ENCODE peak calls at places on chromosomes 4 and X, in ten cellular contexts. One of them, this sample, is unnamed. For H3K9me3, the result is how much of the 10 kb centered on the place peaks cover.

GRCh38 chrX:150570512-150570911 is 2.1 kb downstream of the MTM1 start:
- DNase-seq in mammary epithelial cell: peak
- DNase-seq in CD4-positive, alpha-beta memory T cell: no peak
- DNase-seq in pancreas: no peak
- DNase-seq in DND-41: peak
- DNase-seq in aorta: no peak
- DNase-seq in astrocyte: no peak
- DNase-seq in ovary: no peak
- DNase-seq in CD4-positive, CD25-positive, alpha-beta regulatory T cell: peak
- DNase-seq in CD8-positive, alpha-beta memory T cell: no peak
- DNase-seq in this sample: no peak

GRCh38 chr4:108519911-108520310 is 100.5 kb upstream of the RPL34 start:
- DNase-seq in astrocyte: no peak
- DNase-seq in mammary epithelial cell: no peak
- DNase-seq in DND-41: no peak
- DNase-seq in CD4-positive, CD25-positive, alpha-beta regulatory T cell: no peak
- DNase-seq in CD4-positive, alpha-beta memory T cell: no peak
- DNase-seq in pancreas: no peak
- DNase-seq in ovary: no peak
- DNase-seq in aorta: no peak
- DNase-seq in CD8-positive, alpha-beta memory T cell: no peak
- DNase-seq in this sample: no peak

GRCh38 chrX:108209006-108209554 is 117.5 kb downstream of the ATG4A start:
- DNase-seq in CD8-positive, alpha-beta memory T cell: no peak
- DNase-seq in mammary epithelial cell: no peak
- DNase-seq in astrocyte: no peak
- DNase-seq in pancreas: no peak
- DNase-seq in aorta: no peak
- DNase-seq in CD4-positive, alpha-beta memory T cell: no peak
- DNase-seq in CD4-positive, CD25-positive, alpha-beta regulatory T cell: no peak
- DNase-seq in DND-41: no peak
- DNase-seq in ovary: no peak
- DNase-seq in this sample: no peak

GRCh38 chr4:1218892-1219552 is 29.9 kb downstream of the CTBP1 start:
- DNase-seq in aorta: no peak
- DNase-seq in DND-41: no peak
- DNase-seq in CD4-positive, CD25-positive, alpha-beta regulatory T cell: no peak
- DNase-seq in CD8-positive, alpha-beta memory T cell: no peak
- DNase-seq in astrocyte: no peak
- DNase-seq in CD4-positive, alpha-beta memory T cell: no peak
- DNase-seq in ovary: no peak
- DNase-seq in pancreas: no peak
- DNase-seq in mammary epithelial cell: no peak
- DNase-seq in this sample: no peak

GRCh38 chrX:69051901-69052300 is 113.4 kb downstream of the PJA1 start:
- DNase-seq in aorta: no peak
- DNase-seq in mammary epithelial cell: no peak
- DNase-seq in DND-41: no peak
- DNase-seq in pancreas: no peak
- DNase-seq in astrocyte: no peak
- DNase-seq in CD8-positive, alpha-beta memory T cell: no peak
- DNase-seq in ovary: no peak
- DNase-seq in CD4-positive, alpha-beta memory T cell: no peak
- DNase-seq in CD4-positive, CD25-positive, alpha-beta regulatory T cell: no peak
- DNase-seq in this sample: no peak

GRCh38 chrX:68685722-68686683 is 38.5 kb downstream of the STARD8 start:
- DNase-seq in CD4-positive, CD25-positive, alpha-beta regulatory T cell: no peak
- DNase-seq in astrocyte: peak
- DNase-seq in DND-41: no peak
- DNase-seq in CD8-positive, alpha-beta memory T cell: no peak
- DNase-seq in pancreas: peak
- DNase-seq in mammary epithelial cell: peak
- DNase-seq in aorta: peak
- DNase-seq in CD4-positive, alpha-beta memory T cell: no peak
- DNase-seq in ovary: peak
- DNase-seq in this sample: no peak

GRCh38 chrX:17024896-17025295 is 78.4 kb downstream of the REPS2 start:
- DNase-seq in pancreas: no peak
- DNase-seq in CD8-positive, alpha-beta memory T cell: no peak
- DNase-seq in CD4-positive, CD25-positive, alpha-beta regulatory T cell: no peak
- DNase-seq in DND-41: peak
- DNase-seq in mammary epithelial cell: no peak
- DNase-seq in astrocyte: no peak
- DNase-seq in ovary: no peak
- DNase-seq in aorta: no peak
- DNase-seq in CD4-positive, alpha-beta memory T cell: no peak
- DNase-seq in this sample: no peak

GRCh38 chr4:177964693-177965168 is 522.5 kb upstream of the AGA start:
- DNase-seq in CD8-positive, alpha-beta memory T cell: no peak
- DNase-seq in aorta: no peak
- DNase-seq in DND-41: no peak
- DNase-seq in ovary: no peak
- DNase-seq in pancreas: no peak
- DNase-seq in astrocyte: peak
- DNase-seq in CD4-positive, CD25-positive, alpha-beta regulatory T cell: no peak
- DNase-seq in CD4-positive, alpha-beta memory T cell: no peak
- DNase-seq in mammary epithelial cell: peak
- DNase-seq in this sample: no peak

GRCh38 chr4:7295917-7296660 is 103.8 kb downstream of the SORCS2 start:
- DNase-seq in astrocyte: no peak
- DNase-seq in aorta: peak
- DNase-seq in CD4-positive, CD25-positive, alpha-beta regulatory T cell: no peak
- DNase-seq in mammary epithelial cell: peak
- DNase-seq in CD8-positive, alpha-beta memory T cell: no peak
- DNase-seq in DND-41: peak
- DNase-seq in pancreas: no peak
- DNase-seq in CD4-positive, alpha-beta memory T cell: no peak
- DNase-seq in ovary: peak
- DNase-seq in this sample: no peak

DNA sequence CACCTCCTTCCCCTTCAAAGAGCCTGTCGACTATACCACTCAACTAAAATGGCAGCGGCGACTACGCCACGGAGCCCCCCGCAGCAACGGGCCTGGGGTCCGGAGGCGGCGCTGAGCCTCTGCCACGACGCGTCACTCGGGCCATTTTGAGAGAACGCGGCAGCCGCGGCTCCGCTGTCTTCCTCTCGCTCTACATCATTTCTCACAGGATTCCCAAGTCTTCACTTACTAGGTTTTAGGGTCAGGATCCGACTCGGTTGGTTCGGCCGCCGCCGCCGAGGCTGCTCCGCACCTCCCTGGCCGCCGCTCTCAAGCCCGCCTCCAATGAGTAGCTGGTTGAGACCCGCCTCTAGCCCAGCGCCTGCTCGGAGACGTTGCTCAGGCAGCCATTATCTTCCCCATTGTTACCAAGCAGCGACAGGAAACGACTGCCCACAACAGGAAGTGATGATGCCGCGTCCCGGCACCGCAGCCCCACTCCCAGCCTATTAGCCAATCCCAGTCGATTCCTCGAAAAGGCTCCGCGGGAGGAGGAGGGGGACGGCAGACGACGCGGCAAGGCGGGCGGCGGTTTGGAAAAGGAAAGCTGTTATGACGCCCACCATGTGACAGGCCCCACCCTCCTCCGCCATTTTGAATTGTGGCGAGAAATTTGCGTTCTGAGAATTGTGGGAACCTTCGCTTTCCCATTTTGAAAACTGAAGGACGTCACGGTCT is at the start of gene RLIM:
- DNase-seq in CD8-positive, alpha-beta memory T cell: peak
- DNase-seq in mammary epithelial cell: peak
- DNase-seq in ovary: peak
- DNase-seq in DND-41: peak
- DNase-seq in CD4-positive, CD25-positive, alpha-beta regulatory T cell: peak
- DNase-seq in aorta: peak
- DNase-seq in astrocyte: peak
- DNase-seq in pancreas: peak
- DNase-seq in CD4-positive, alpha-beta memory T cell: peak
- DNase-seq in this sample: peak
- H3K9me3 ChIP-seq in CD8-positive, alpha-beta memory T cell: under half
- H3K9me3 ChIP-seq in mammary epithelial cell: under half
- H3K9me3 ChIP-seq in ovary: under half
- H3K9me3 ChIP-seq in DND-41: under half
- H3K9me3 ChIP-seq in CD4-positive, CD25-positive, alpha-beta regulatory T cell: under half
- H3K9me3 ChIP-seq in aorta: under half
- H3K9me3 ChIP-seq in astrocyte: under half
- H3K9me3 ChIP-seq in pancreas: under half
- H3K9me3 ChIP-seq in CD4-positive, alpha-beta memory T cell: under half
- H3K9me3 ChIP-seq in this sample: under half

DNA sequence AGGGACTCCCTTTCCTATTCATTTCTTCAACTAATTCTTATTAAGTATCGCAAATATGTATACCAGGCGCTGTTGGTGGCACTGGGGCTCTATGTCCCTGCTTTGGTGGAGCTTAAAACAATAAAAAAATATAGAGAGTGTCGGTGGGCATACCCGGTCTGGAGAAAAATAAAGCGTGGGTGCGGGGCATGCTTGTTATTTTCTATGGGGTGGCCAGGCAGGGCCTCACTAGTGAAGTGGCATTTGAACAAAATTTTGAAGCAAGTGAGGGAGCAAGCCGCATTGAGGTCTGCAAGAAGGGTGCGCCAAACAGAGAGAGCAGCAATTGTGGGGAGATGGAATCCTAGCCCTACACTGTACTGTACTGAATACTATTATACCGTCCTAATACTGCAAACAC is 565 bp upstream of the IDS start:
- DNase-seq in aorta: no peak
- DNase-seq in CD4-positive, CD25-positive, alpha-beta regulatory T cell: no peak
- DNase-seq in CD4-positive, alpha-beta memory T cell: no peak
- DNase-seq in DND-41: no peak
- DNase-seq in pancreas: no peak
- DNase-seq in mammary epithelial cell: no peak
- DNase-seq in astrocyte: no peak
- DNase-seq in CD8-positive, alpha-beta memory T cell: no peak
- DNase-seq in ovary: no peak
- DNase-seq in this sample: no peak
- H3K9me3 ChIP-seq in aorta: under half
- H3K9me3 ChIP-seq in CD4-positive, CD25-positive, alpha-beta regulatory T cell: under half
- H3K9me3 ChIP-seq in CD4-positive, alpha-beta memory T cell: under half
- H3K9me3 ChIP-seq in DND-41: under half
- H3K9me3 ChIP-seq in pancreas: under half
- H3K9me3 ChIP-seq in mammary epithelial cell: under half
- H3K9me3 ChIP-seq in astrocyte: under half
- H3K9me3 ChIP-seq in CD8-positive, alpha-beta memory T cell: under half
- H3K9me3 ChIP-seq in ovary: under half
- H3K9me3 ChIP-seq in this sample: under half

GRCh38 chr4:113837397-113837796 is 75.9 kb upstream of the CAMK2D start:
- DNase-seq in CD8-positive, alpha-beta memory T cell: no peak
- DNase-seq in CD4-positive, alpha-beta memory T cell: no peak
- DNase-seq in mammary epithelial cell: peak
- DNase-seq in pancreas: no peak
- DNase-seq in DND-41: no peak
- DNase-seq in aorta: no peak
- DNase-seq in CD4-positive, CD25-positive, alpha-beta regulatory T cell: no peak
- DNase-seq in astrocyte: peak
- DNase-seq in ovary: no peak
- DNase-seq in this sample: no peak

GRCh38 chr4:113835005-113835404 is 73.5 kb upstream of the CAMK2D start:
- DNase-seq in astrocyte: peak
- DNase-seq in CD4-positive, CD25-positive, alpha-beta regulatory T cell: no peak
- DNase-seq in ovary: no peak
- DNase-seq in pancreas: no peak
- DNase-seq in aorta: no peak
- DNase-seq in mammary epithelial cell: no peak
- DNase-seq in DND-41: no peak
- DNase-seq in CD8-positive, alpha-beta memory T cell: no peak
- DNase-seq in CD4-positive, alpha-beta memory T cell: no peak
- DNase-seq in this sample: no peak

GRCh38 chr4:113834302-113834701 is 72.8 kb upstream of the CAMK2D start:
- DNase-seq in astrocyte: no peak
- DNase-seq in pancreas: no peak
- DNase-seq in CD8-positive, alpha-beta memory T cell: no peak
- DNase-seq in aorta: no peak
- DNase-seq in CD4-positive, alpha-beta memory T cell: no peak
- DNase-seq in mammary epithelial cell: no peak
- DNase-seq in CD4-positive, CD25-positive, alpha-beta regulatory T cell: no peak
- DNase-seq in DND-41: no peak
- DNase-seq in ovary: no peak
- DNase-seq in this sample: no peak

GRCh38 chr4:113840850-113841249 is 79.3 kb upstream of the CAMK2D start:
- DNase-seq in aorta: no peak
- DNase-seq in CD4-positive, CD25-positive, alpha-beta regulatory T cell: no peak
- DNase-seq in ovary: no peak
- DNase-seq in mammary epithelial cell: peak
- DNase-seq in CD8-positive, alpha-beta memory T cell: no peak
- DNase-seq in DND-41: no peak
- DNase-seq in astrocyte: no peak
- DNase-seq in pancreas: no peak
- DNase-seq in CD4-positive, alpha-beta memory T cell: no peak
- DNase-seq in this sample: no peak

DNA sequence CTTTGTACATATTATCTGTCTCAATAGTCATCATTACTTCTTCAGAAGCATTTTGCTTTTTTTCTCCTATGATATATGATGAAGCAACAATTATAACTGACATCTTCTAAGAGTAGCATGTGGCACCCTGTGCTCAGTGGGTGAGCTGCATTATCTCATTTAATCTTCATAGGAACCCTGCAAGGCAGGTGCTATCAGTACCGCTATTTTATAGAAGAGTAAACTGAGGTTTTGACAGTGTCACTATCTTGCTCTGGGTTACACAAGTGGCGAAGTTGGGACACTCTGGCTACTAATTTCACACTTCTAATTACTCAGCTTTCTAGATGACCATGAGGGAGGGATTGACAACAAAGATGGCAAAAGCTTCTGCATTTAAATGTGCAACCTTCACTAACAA is 76.9 kb upstream of the CAMK2D start:
- DNase-seq in astrocyte: no peak
- DNase-seq in CD4-positive, alpha-beta memory T cell: no peak
- DNase-seq in ovary: no peak
- DNase-seq in DND-41: no peak
- DNase-seq in CD8-positive, alpha-beta memory T cell: no peak
- DNase-seq in mammary epithelial cell: no peak
- DNase-seq in CD4-positive, CD25-positive, alpha-beta regulatory T cell: no peak
- DNase-seq in aorta: no peak
- DNase-seq in pancreas: no peak
- DNase-seq in this sample: no peak
- H3K9me3 ChIP-seq in astrocyte: under half
- H3K9me3 ChIP-seq in CD4-positive, alpha-beta memory T cell: under half
- H3K9me3 ChIP-seq in ovary: under half
- H3K9me3 ChIP-seq in DND-41: under half
- H3K9me3 ChIP-seq in CD8-positive, alpha-beta memory T cell: under half
- H3K9me3 ChIP-seq in mammary epithelial cell: under half
- H3K9me3 ChIP-seq in CD4-positive, CD25-positive, alpha-beta regulatory T cell: under half
- H3K9me3 ChIP-seq in aorta: under half
- H3K9me3 ChIP-seq in pancreas: under half
- H3K9me3 ChIP-seq in this sample: under half

DNA sequence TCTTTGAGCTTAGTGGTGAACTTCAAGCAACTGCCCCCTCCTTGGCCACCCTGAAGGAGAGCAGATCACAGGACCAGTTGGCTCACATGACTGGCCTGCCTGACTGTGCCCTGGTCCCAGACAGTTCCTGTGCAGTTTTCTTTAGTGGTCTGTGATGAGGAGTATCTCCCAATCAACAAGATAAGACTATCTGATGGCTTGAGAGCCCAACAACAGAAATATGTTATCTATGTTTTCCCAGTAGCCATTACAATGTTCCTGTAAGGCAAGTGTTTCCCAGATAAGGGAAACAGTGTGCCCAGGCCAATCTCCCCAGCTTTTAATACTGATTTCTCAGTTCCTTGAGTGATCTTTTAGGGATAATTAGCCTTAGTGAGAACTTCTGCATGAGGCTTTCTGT is 14.2 kb upstream of the TIMM8A start:
- DNase-seq in ovary: no peak
- DNase-seq in CD4-positive, alpha-beta memory T cell: no peak
- DNase-seq in astrocyte: no peak
- DNase-seq in DND-41: no peak
- DNase-seq in aorta: no peak
- DNase-seq in CD8-positive, alpha-beta memory T cell: no peak
- DNase-seq in pancreas: no peak
- DNase-seq in CD4-positive, CD25-positive, alpha-beta regulatory T cell: no peak
- DNase-seq in mammary epithelial cell: no peak
- DNase-seq in this sample: no peak
- H3K9me3 ChIP-seq in ovary: under half
- H3K9me3 ChIP-seq in CD4-positive, alpha-beta memory T cell: under half
- H3K9me3 ChIP-seq in astrocyte: under half
- H3K9me3 ChIP-seq in DND-41: under half
- H3K9me3 ChIP-seq in aorta: under half
- H3K9me3 ChIP-seq in CD8-positive, alpha-beta memory T cell: under half
- H3K9me3 ChIP-seq in pancreas: under half
- H3K9me3 ChIP-seq in CD4-positive, CD25-positive, alpha-beta regulatory T cell: under half
- H3K9me3 ChIP-seq in mammary epithelial cell: under half
- H3K9me3 ChIP-seq in this sample: under half